ENCODE peak calls at places on chromosomes 13 and 19, in seven cellular contexts. B, V, L, I, C, P and Z are unnamed samples.
A peak's percentile ranks its signal among the peaks of the same experiment; 100 is the strongest.

GRCh38 chr13:31982540-31982939 is 49.0 kb upstream of the FRY start:
- DNase-seq in B (peak; percentile 37), V (no peak), L (no peak), I (peak; percentile 46), C (peak; percentile 99), P (peak; percentile 97), Z (peak; percentile 98)

GRCh38 chr19:16951529-16951928 is 62.7 kb downstream of the F2RL3 start:
- DNase-seq in B (no peak), V (no peak), L (no peak), I (peak; percentile 14), C (no peak), P (no peak), Z (no peak)

GRCh38 chr13:59483441-59484116 is 680.1 kb downstream of the DIAPH3 start:
- DNase-seq in B (no peak), V (no peak), L (no peak), I (no peak), C (no peak), P (no peak), Z (no peak)

GRCh38 chr19:41705393-41706174 is 2.8 kb upstream of the CEACAM5 start:
- DNase-seq in B (no peak), V (peak; percentile 43), L (peak; percentile 71), I (no peak), C (no peak), P (peak; percentile 4), Z (peak; percentile 4)

GRCh38 chr13:40026174-40026585 is 370.7 kb downstream of the COG6 start:
- DNase-seq in B (no peak), V (peak; percentile 63), L (no peak), I (no peak), C (no peak), P (peak; percentile 42), Z (peak; percentile 19)

GRCh38 chr19:38744906-38745305 is 632 bp upstream of the CAPN12 start:
- DNase-seq in B (no peak), V (no peak), L (no peak), I (no peak), C (no peak), P (no peak), Z (no peak)

GRCh38 chr13:113204378-113204734 is 4.1 kb downstream of the PCID2 start:
- DNase-seq in B (no peak), V (no peak), L (no peak), I (no peak), C (no peak), P (no peak), Z (no peak)

GRCh38 chr13:101514695-101515275 is 62.3 kb downstream of the ITGBL1 start:
- DNase-seq in B (peak; percentile 76), V (no peak), L (peak; percentile 76), I (peak; percentile 49), C (peak; percentile 67), P (peak; percentile 80), Z (peak; percentile 65)

GRCh38 chr19:13774217-13775191 is at the start of gene C19orf53:
- DNase-seq in B (peak; percentile 93), V (peak; percentile 86), L (peak; percentile 95), I (peak; percentile 89), C (peak; percentile 86), P (peak; percentile 93), Z (peak; percentile 91)

GRCh38 chr19:43809762-43810696 is 7.8 kb upstream of the LYPD5 start:
- DNase-seq in B (peak; percentile 62), V (no peak), L (peak; percentile 84), I (peak; percentile 53), C (peak; percentile 73), P (peak; percentile 76), Z (peak; percentile 59)

GRCh38 chr13:33722216-33722900 is 95.6 kb upstream of the RFC3 start:
- DNase-seq in B (peak; percentile 7), V (no peak), L (peak; percentile 64), I (no peak), C (no peak), P (peak; percentile 7), Z (peak; percentile 17)

GRCh38 chr13:46172531-46172991 is 9.4 kb downstream of the LCP1 start:
- DNase-seq in B (peak; percentile 73), V (peak; percentile 49), L (peak; percentile 61), I (no peak), C (peak; percentile 87), P (no peak), Z (no peak)

GRCh38 chr19:4547303-4548237 is 7.7 kb upstream of the LRG1 start:
- DNase-seq in B (no peak), V (no peak), L (peak; percentile 68), I (no peak), C (no peak), P (no peak), Z (no peak)

GRCh38 chr19:48501961-48502719 is 9.5 kb downstream of the LMTK3 start:
- DNase-seq in B (peak; percentile 57), V (peak; percentile 64), L (peak; percentile 96), I (peak; percentile 97), C (peak; percentile 39), P (peak; percentile 20), Z (peak; percentile 27)